ENCODE peak calls at places on chromosomes 2 and 18, in eight cellular contexts. One of them, this sample, is unnamed.

GRCh38 chr2:181904022-181904632 is 12.6 kb downstream of the ITPRID2 start:
- DNase-seq in iris pigment epithelial cell: peak
- DNase-seq in NCI-H187: no peak
- DNase-seq in GM12891: no peak
- DNase-seq in fibroblast of the conjunctiva: no peak
- DNase-seq in GM23248: peak
- DNase-seq in activated CD4-positive, alpha-beta T cell treated with anti-CD3 and anti-CD28 coated beads, Interleukin-2, amount 50 U/mL, for 24 hours: no peak
- DNase-seq in KBM-7: peak
- DNase-seq in this sample: no peak

GRCh38 chr18:9925369-9925768 is 11.6 kb downstream of the VAPA start:
- DNase-seq in GM12891: no peak
- DNase-seq in NCI-H187: no peak
- DNase-seq in GM23248: peak
- DNase-seq in iris pigment epithelial cell: peak
- DNase-seq in activated CD4-positive, alpha-beta T cell treated with anti-CD3 and anti-CD28 coated beads, Interleukin-2, amount 50 U/mL, for 24 hours: no peak
- DNase-seq in fibroblast of the conjunctiva: no peak
- DNase-seq in KBM-7: no peak
- DNase-seq in this sample: no peak

GRCh38 chr2:168660859-168661258 is 141.6 kb upstream of the NOSTRIN start:
- DNase-seq in activated CD4-positive, alpha-beta T cell treated with anti-CD3 and anti-CD28 coated beads, Interleukin-2, amount 50 U/mL, for 24 hours: no peak
- DNase-seq in GM23248: no peak
- DNase-seq in fibroblast of the conjunctiva: no peak
- DNase-seq in NCI-H187: peak
- DNase-seq in GM12891: no peak
- DNase-seq in KBM-7: no peak
- DNase-seq in iris pigment epithelial cell: no peak
- DNase-seq in this sample: no peak

GRCh38 chr2:171083426-171083825 is 77.3 kb downstream of the TLK1 start:
- DNase-seq in fibroblast of the conjunctiva: no peak
- DNase-seq in iris pigment epithelial cell: no peak
- DNase-seq in GM23248: no peak
- DNase-seq in activated CD4-positive, alpha-beta T cell treated with anti-CD3 and anti-CD28 coated beads, Interleukin-2, amount 50 U/mL, for 24 hours: no peak
- DNase-seq in NCI-H187: no peak
- DNase-seq in GM12891: no peak
- DNase-seq in KBM-7: no peak
- DNase-seq in this sample: no peak

GRCh38 chr2:7379799-7380198 is 462.6 kb downstream of the RNF144A start:
- DNase-seq in fibroblast of the conjunctiva: no peak
- DNase-seq in NCI-H187: no peak
- DNase-seq in GM12891: no peak
- DNase-seq in KBM-7: no peak
- DNase-seq in activated CD4-positive, alpha-beta T cell treated with anti-CD3 and anti-CD28 coated beads, Interleukin-2, amount 50 U/mL, for 24 hours: no peak
- DNase-seq in GM23248: no peak
- DNase-seq in iris pigment epithelial cell: no peak
- DNase-seq in this sample: no peak

GRCh38 chr18:48922203-48922800 is 28.5 kb downstream of the SMAD7 start:
- DNase-seq in iris pigment epithelial cell: peak
- DNase-seq in KBM-7: no peak
- DNase-seq in NCI-H187: no peak
- DNase-seq in fibroblast of the conjunctiva: no peak
- DNase-seq in GM23248: peak
- DNase-seq in GM12891: no peak
- DNase-seq in activated CD4-positive, alpha-beta T cell treated with anti-CD3 and anti-CD28 coated beads, Interleukin-2, amount 50 U/mL, for 24 hours: no peak
- DNase-seq in this sample: peak

GRCh38 chr18:8865934-8866333 is 160.6 kb downstream of the MTCL1 start:
- DNase-seq in NCI-H187: no peak
- DNase-seq in fibroblast of the conjunctiva: no peak
- DNase-seq in KBM-7: no peak
- DNase-seq in GM23248: no peak
- DNase-seq in activated CD4-positive, alpha-beta T cell treated with anti-CD3 and anti-CD28 coated beads, Interleukin-2, amount 50 U/mL, for 24 hours: no peak
- DNase-seq in GM12891: no peak
- DNase-seq in iris pigment epithelial cell: no peak
- DNase-seq in this sample: no peak

GRCh38 chr2:219844756-219845155 is 217.3 kb downstream of the SLC4A3 start:
- DNase-seq in KBM-7: no peak
- DNase-seq in fibroblast of the conjunctiva: no peak
- DNase-seq in iris pigment epithelial cell: no peak
- DNase-seq in GM12891: no peak
- DNase-seq in activated CD4-positive, alpha-beta T cell treated with anti-CD3 and anti-CD28 coated beads, Interleukin-2, amount 50 U/mL, for 24 hours: no peak
- DNase-seq in GM23248: no peak
- DNase-seq in NCI-H187: no peak
- DNase-seq in this sample: no peak

GRCh38 chr2:134468776-134469175 is 214.9 kb downstream of the MGAT5 start:
- DNase-seq in NCI-H187: no peak
- DNase-seq in fibroblast of the conjunctiva: no peak
- DNase-seq in iris pigment epithelial cell: no peak
- DNase-seq in KBM-7: no peak
- DNase-seq in GM23248: no peak
- DNase-seq in GM12891: no peak
- DNase-seq in activated CD4-positive, alpha-beta T cell treated with anti-CD3 and anti-CD28 coated beads, Interleukin-2, amount 50 U/mL, for 24 hours: no peak
- DNase-seq in this sample: no peak

GRCh38 chr2:163852616-163853015 is 116.8 kb upstream of the FIGN start:
- DNase-seq in GM12891: no peak
- DNase-seq in activated CD4-positive, alpha-beta T cell treated with anti-CD3 and anti-CD28 coated beads, Interleukin-2, amount 50 U/mL, for 24 hours: no peak
- DNase-seq in KBM-7: no peak
- DNase-seq in NCI-H187: no peak
- DNase-seq in GM23248: no peak
- DNase-seq in iris pigment epithelial cell: peak
- DNase-seq in fibroblast of the conjunctiva: no peak
- DNase-seq in this sample: no peak

This sample was measured in H9.